ENCODE peak calls at places on chromosomes 3 and 15, in four cellular contexts. F is smooth muscle cell of the brain vasculature, H is caudate nucleus, K is frontal cortex. E is an unnamed sample.

GRCh38 chr3:188780188-188781147 is 391.3 kb upstream of the TPRG1 start:
- DNase-seq in H (no peak), K (peak; percentile 12), F (no peak), E (no peak)

GRCh38 chr3:66475386-66476020 is 25.3 kb downstream of the LRIG1 start:
- DNase-seq in H (no peak), K (no peak), F (no peak), E (no peak)

GRCh38 chr15:53569756-53570480 is 189.5 kb downstream of the WDR72 start:
- DNase-seq in K (no peak), H (no peak), F (no peak), E (no peak)

GRCh38 chr15:64536244-64536836 is 76.0 kb downstream of the ZNF609 start:
- DNase-seq in K (no peak), F (peak; percentile 65), H (no peak), E (peak; percentile 28)

GRCh38 chr15:63018639-63019038 is 23.9 kb upstream of the TPM1 start:
- DNase-seq in K (no peak), H (no peak), F (no peak), E (no peak)

GRCh38 chr15:50884583-50884982 is 23.9 kb upstream of the AP4E1 start:
- DNase-seq in F (no peak), H (no peak), K (no peak), E (no peak)

GRCh38 chr3:48798998-48799397 is 48.7 kb downstream of the PRKAR2A start:
- DNase-seq in F (no peak), H (no peak), K (no peak), E (no peak)

GRCh38 chr15:25793354-25794050 is 69.6 kb downstream of the ATP10A start:
- DNase-seq in H (no peak), K (no peak), F (no peak), E (no peak)

GRCh38 chr3:139928708-139929505 is 6.1 kb upstream of the CLSTN2 start:
- DNase-seq in K (no peak), H (no peak), F (no peak), E (no peak)

GRCh38 chr3:33749546-33750215 is 31.6 kb upstream of the CLASP2 start:
- DNase-seq in K (no peak), H (no peak), F (no peak), E (no peak)